ENCODE peak calls at places on chromosome 11, in six cellular contexts. M is H1, X is IMR-90, U is mesendoderm, V is trophoblast cell, N is mesenchymal stem cell. E is an unnamed sample.

GRCh38 chr11:1422481-1422880 is 32.7 kb downstream of the BRSK2 start:
- DNase-seq in V (no peak), U (peak), X (no peak), M (no peak), N (no peak), E (no peak)

GRCh38 chr11:130216591-130217132 is 57.1 kb downstream of the ST14 start:
- DNase-seq in X (no peak), V (no peak), N (no peak), U (no peak), M (no peak), E (no peak)

GRCh38 chr11:16001899-16002426 is 354.4 kb downstream of the SOX6 start:
- DNase-seq in U (peak), V (no peak), M (no peak), X (peak), N (peak), E (peak)

GRCh38 chr11:63767415-63768231 is 952 bp downstream of the ZFTA start:
- DNase-seq in X (peak), V (peak), U (peak), N (peak), M (peak), E (peak)

GRCh38 chr11:34438529-34439507 is at the start of gene CAT:
- DNase-seq in N (no peak), M (no peak), X (peak), V (peak), U (peak), E (peak)

GRCh38 chr11:128964463-128964930 is 21.8 kb upstream of the TP53AIP1 start:
- DNase-seq in N (no peak), U (peak), X (no peak), M (no peak), V (no peak), E (no peak)

GRCh38 chr11:22454461-22454860 is 116.3 kb downstream of the SLC17A6 start:
- DNase-seq in M (no peak), N (no peak), X (peak), U (no peak), V (no peak), E (no peak)

GRCh38 chr11:2204361-2205213 is 33.0 kb upstream of the TH start:
- DNase-seq in M (no peak), N (no peak), U (no peak), X (no peak), V (peak), E (no peak)

GRCh38 chr11:14518820-14519219 is 1.4 kb downstream of the PSMA1 start:
- DNase-seq in V (no peak), M (no peak), U (no peak), N (no peak), X (no peak), E (no peak)

GRCh38 chr11:61949169-61950034 is 749 bp upstream of the BEST1 start:
- DNase-seq in N (peak), U (peak), X (peak), V (peak), M (peak), E (no peak)

GRCh38 chr11:18741783-18742182 is 15.8 kb upstream of the IGSF22 start:
- DNase-seq in X (no peak), M (no peak), V (no peak), U (no peak), N (no peak), E (no peak)

GRCh38 chr11:134240592-134240991 is 12.6 kb downstream of the THYN1 start:
- DNase-seq in U (no peak), V (no peak), N (no peak), X (no peak), M (no peak), E (no peak)

GRCh38 chr11:12968101-12968500 is 41.0 kb upstream of the RASSF10 start:
- DNase-seq in N (no peak), U (no peak), M (no peak), V (no peak), X (no peak), E (no peak)

GRCh38 chr11:17734418-17734911 is at the start of gene KCNC1:
- DNase-seq in M (no peak), U (peak), N (peak), V (peak), X (peak), E (peak)

GRCh38 chr11:84465040-84465439 is 1162.1 kb downstream of the DLG2 start:
- DNase-seq in X (no peak), N (no peak), U (no peak), V (no peak), M (no peak), E (no peak)

GRCh38 chr11:61293869-61294716 is 1.0 kb downstream of the VWCE start:
- DNase-seq in U (peak), V (no peak), M (no peak), X (peak), N (peak), E (peak)

GRCh38 chr11:70628881-70629844 is 230.8 kb downstream of the CTTN start:
- DNase-seq in U (no peak), X (no peak), M (no peak), V (no peak), N (no peak), E (no peak)

GRCh38 chr11:47524200-47524874 is 28.6 kb downstream of the CELF1 start:
- DNase-seq in U (no peak), X (no peak), M (no peak), N (peak), V (no peak), E (no peak)

GRCh38 chr11:113538801-113539200 is 63.6 kb upstream of the DRD2 start:
- DNase-seq in M (no peak), X (no peak), V (peak), U (no peak), N (no peak), E (no peak)

GRCh38 chr11:33970984-33971466 is 79.1 kb upstream of the LMO2 start:
- DNase-seq in N (peak), U (peak), M (no peak), X (peak), V (peak), E (peak)

GRCh38 chr11:3107608-3108182 is 50.5 kb upstream of the CARS1 start:
- DNase-seq in V (no peak), N (no peak), M (no peak), X (no peak), U (no peak), E (no peak)

GRCh38 chr11:95358516-95359322 is 127.7 kb upstream of the SESN3 start:
- DNase-seq in U (peak), X (no peak), V (no peak), N (no peak), M (no peak), E (no peak)

GRCh38 chr11:16604784-16605439 is 133.5 kb upstream of the C11orf58 start:
- DNase-seq in M (no peak), U (peak), N (peak), V (no peak), X (peak), E (peak)

GRCh38 chr11:117691206-117691490 is 105.9 kb downstream of the DSCAML1 start:
- DNase-seq in N (no peak), V (no peak), X (no peak), M (no peak), U (no peak), E (no peak)

GRCh38 chr11:45320366-45320765 is 34.2 kb upstream of the SYT13 start:
- DNase-seq in X (no peak), M (no peak), U (no peak), V (no peak), N (no peak), E (no peak)

GRCh38 chr11:10797561-10797960 is 11.2 kb downstream of the EIF4G2 start:
- DNase-seq in X (no peak), N (no peak), M (no peak), U (no peak), V (no peak), E (no peak)

GRCh38 chr11:43145653-43146052 is 166.1 kb upstream of the API5 start:
- DNase-seq in M (no peak), X (no peak), V (no peak), U (no peak), N (no peak), E (no peak)

GRCh38 chr11:16110862-16111261 is 245.5 kb downstream of the SOX6 start:
- DNase-seq in N (no peak), M (no peak), X (peak), U (peak), V (no peak), E (no peak)

GRCh38 chr11:23406131-23406819 is 546.0 kb upstream of the CCDC179 start:
- DNase-seq in V (no peak), U (peak), N (no peak), M (no peak), X (no peak), E (no peak)

GRCh38 chr11:10758959-10759358 is 7.9 kb downstream of the CTR9 start:
- DNase-seq in U (peak), N (no peak), M (no peak), X (no peak), V (no peak), E (no peak)

GRCh38 chr11:33967451-33967850 is 75.6 kb upstream of the LMO2 start:
- DNase-seq in X (no peak), V (no peak), M (no peak), N (no peak), U (no peak), E (no peak)

GRCh38 chr11:12390687-12391110 is 13.3 kb downstream of the PARVA start:
- DNase-seq in N (no peak), U (no peak), V (no peak), M (no peak), X (no peak), E (no peak)

GRCh38 chr11:16984229-16984628 is 30.0 kb downstream of the PLEKHA7 start:
- DNase-seq in X (no peak), V (no peak), M (no peak), N (no peak), U (no peak), E (no peak)

GRCh38 chr11:33383075-33383919 is 126.1 kb downstream of the HIPK3 start:
- DNase-seq in V (no peak), X (no peak), N (no peak), U (no peak), M (no peak), E (no peak)

GRCh38 chr11:71062199-71062598 is 190.2 kb downstream of the SHANK2 start:
- DNase-seq in X (no peak), U (no peak), N (no peak), M (no peak), V (no peak), E (no peak)

DNA sequence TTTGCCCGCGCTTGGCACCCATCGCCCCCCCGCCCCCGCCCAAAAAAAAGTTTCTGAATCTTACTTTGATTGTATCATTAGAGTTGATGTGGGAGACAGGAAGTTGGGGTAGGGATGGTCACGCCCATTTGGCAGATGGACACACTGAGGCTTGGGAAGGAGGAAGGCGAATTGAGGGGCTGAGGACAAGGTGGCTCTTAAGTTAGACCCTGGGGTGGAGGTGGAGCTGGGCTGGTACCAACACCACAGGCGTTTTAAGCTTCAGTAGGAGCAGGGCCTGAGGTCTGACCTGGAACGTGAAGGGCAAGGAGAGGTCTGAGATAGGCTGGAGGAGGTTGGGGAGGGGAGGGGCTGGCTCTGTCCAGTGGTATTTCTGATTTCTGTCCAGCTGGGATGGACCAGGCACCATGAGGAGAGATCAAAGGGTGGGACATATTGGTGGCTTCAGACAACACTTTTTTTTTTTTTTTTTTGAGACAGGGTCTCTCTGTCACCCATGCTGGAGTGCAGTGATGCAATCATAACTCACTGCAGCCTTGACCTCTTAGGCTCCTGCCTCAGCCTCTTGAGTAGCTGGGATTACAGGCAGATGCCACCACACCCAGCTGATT is 777 bp upstream of the CDC42BPG start:
- DNase-seq in V (no peak), N (no peak), X (no peak), M (no peak), U (no peak), E (no peak)
- H3K4me3 ChIP-seq in V (peak), N (no peak), X (no peak), M (peak), U (no peak), E (no peak)

GRCh38 chr11:9613830-9614762 is 40.6 kb downstream of the WEE1 start:
- DNase-seq in M (no peak), N (peak), V (peak), U (peak), X (peak), E (peak)
- H3K4ac ChIP-seq in M (no peak), N (peak), V (peak), U (peak), X (peak), E (no peak)

GRCh38 chr11:122230387-122230760 is 114.4 kb upstream of the BLID start:
- DNase-seq in V (no peak), X (peak), U (no peak), M (no peak), N (no peak), E (no peak)

GRCh38 chr11:122232985-122233384 is 117.0 kb upstream of the BLID start:
- DNase-seq in X (no peak), M (no peak), N (no peak), U (no peak), V (no peak), E (no peak)

GRCh38 chr11:122226810-122227379 is 110.9 kb upstream of the BLID start:
- DNase-seq in M (no peak), X (no peak), N (no peak), U (no peak), V (no peak), E (no peak)

GRCh38 chr11:122229078-122229477 is 113.1 kb upstream of the BLID start:
- DNase-seq in V (no peak), X (peak), U (no peak), N (no peak), M (no peak), E (no peak)

DNA sequence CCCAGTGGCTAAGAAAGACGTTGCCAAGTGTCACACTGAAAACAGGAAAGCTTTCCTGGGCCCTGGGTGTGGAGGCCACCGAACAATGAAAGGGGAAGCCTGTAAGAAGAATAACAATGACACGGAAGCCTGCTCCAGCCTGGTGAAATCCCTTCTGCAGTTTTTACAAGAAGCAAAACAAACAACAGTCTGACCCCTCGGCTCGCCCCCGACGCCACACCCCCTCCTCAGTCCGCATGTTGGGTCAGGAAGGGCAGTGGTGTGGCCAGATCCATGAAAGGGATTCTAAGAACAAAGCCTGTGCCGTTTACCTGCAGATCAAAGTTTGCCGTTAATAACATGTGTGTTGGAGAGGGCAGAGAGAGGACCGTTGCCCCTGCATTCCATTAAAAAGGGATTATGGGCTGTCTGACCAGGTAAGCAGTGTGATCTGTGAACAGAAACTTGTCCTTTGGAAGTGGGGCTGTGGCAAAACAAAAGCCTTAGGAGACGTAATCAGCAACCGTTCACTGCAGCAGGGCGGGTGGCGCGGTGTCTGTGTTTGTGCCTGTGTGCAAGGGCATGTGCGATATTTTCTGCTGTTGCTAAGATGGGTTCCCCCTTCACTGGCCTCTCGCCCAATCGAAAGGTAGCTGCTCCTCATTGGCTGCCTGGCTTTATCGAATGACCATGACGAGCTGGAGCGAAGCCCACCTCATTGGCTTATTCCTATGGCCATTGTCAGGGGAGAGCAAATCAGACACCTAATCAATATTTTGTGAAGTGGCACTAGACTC is 113.8 kb upstream of the BLID start:
- DNase-seq in X (no peak), M (peak), U (no peak), V (no peak), N (no peak), E (peak)
- H2BK5ac ChIP-seq in X (no peak), M (peak), U (no peak), V (no peak), N (no peak), E (no peak)

GRCh38 chr11:69442807-69443137 is 38.7 kb upstream of the LINC01488 start:
- DNase-seq in V (peak), N (peak), X (peak), U (peak), M (no peak), E (no peak)

GRCh38 chr11:69443968-69444364 is 37.5 kb upstream of the LINC01488 start:
- DNase-seq in N (peak), X (peak), M (no peak), V (no peak), U (peak), E (no peak)

GRCh38 chr11:69440876-69441275 is 40.6 kb upstream of the LINC01488 start:
- DNase-seq in M (no peak), U (no peak), X (no peak), V (no peak), N (peak), E (no peak)

GRCh38 chr11:69443138-69443967 is 38.1 kb upstream of the LINC01488 start:
- DNase-seq in M (peak), X (peak), U (peak), N (peak), V (peak), E (peak)

DNA sequence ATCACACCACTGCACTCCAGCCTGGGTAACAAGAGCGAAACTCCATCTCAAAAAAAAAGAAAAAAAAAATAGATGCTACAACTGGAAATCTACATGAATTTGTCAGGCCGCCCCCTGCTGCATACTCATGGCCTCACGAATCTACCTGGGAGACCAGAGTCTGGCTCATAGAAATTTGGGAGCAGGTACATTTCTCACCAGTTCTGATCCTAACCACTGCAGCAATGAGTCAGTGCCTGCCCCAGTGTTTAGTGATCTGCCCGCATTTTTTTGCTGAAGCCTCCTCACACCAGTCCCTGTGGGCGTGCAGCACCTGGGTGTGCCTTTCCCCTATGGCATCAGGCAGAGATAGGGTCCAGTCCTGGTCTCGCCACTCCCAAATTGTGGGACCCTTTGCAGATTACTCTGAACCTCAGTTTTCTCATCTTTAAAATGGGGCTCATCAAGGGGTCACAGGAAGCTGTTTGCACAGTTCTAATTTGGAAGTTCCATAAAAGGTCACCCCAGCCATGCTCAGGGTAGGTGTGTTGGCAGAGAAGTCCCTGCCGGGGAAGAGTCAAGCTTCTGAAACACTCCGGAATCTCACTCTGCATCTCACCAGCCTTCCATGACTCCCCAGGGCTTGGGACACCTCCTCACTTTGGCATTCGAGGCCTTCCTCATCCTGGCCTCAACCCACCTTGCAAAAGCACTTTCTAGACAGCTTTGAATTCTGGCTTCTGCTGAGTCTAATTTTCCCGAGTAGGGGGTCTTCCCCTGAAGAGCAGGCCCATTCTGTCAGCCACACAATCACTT is 39.3 kb upstream of the LINC01488 start:
- DNase-seq in X (no peak), M (no peak), V (peak), N (peak), U (peak), E (no peak)
- H3K4me3 ChIP-seq in X (no peak), M (no peak), V (no peak), N (peak), U (no peak), E (no peak)

DNA sequence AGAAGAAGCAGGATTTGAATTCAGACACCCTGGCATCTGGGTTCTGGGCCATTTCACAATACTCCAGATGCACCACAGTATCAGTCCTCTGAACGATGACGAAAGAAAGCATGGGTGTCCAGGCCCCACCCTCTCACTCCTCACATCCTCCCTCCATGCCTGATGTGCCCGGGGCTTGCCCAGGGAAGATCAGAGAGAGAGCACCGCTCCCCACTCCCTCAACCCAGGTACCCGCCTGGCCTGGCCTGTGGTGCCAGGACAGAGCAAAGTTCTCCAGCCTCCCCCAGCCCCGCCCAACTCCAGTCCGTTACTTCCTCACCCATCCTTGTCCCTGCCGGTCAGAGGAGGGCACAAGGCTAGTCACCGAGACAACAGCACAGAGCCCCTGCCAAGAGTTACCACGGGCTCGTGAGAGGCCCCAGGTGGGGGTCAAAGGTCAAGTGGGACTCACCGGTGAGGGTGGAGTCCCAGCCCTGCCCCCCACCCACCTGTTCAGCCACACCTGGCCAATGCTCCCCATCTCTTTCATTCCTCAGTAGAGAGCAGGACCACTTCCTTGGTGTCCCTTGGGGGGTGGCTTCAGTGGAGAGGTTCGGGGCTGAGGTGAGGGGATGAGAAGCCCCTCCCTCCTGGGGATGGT is 8.1 kb downstream of the BCL9L start:
- DNase-seq in M (no peak), U (peak), N (peak), V (peak), X (peak), E (no peak)
- H3K4ac ChIP-seq in M (no peak), U (peak), N (peak), V (peak), X (peak), E (no peak)

E was measured in neuronal stem cell.